ENCODE peak calls at places on chromosomes 2 and 18, in nine cellular contexts. R, X, J, L, B, G, A, S and O are unnamed samples.

GRCh38 chr2:137964066-137964858 is at the start of gene HNMT:
- DNase-seq in R (no peak), X (peak), J (peak), L (no peak), B (peak), G (peak), A (peak), S (peak), O (peak)

GRCh38 chr2:19576411-19576810 is 218.0 kb upstream of the OSR1 start:
- DNase-seq in R (no peak), X (peak), J (no peak), L (no peak), B (no peak), G (no peak), A (peak), S (no peak), O (no peak)

GRCh38 chr2:40244251-40245010 is 207.5 kb downstream of the SLC8A1 start:
- DNase-seq in R (peak), X (peak), J (peak), L (no peak), B (peak), G (peak), A (peak), S (peak), O (peak)

GRCh38 chr2:110097506-110098220 is 18.0 kb downstream of the MALL start:
- DNase-seq in R (no peak), X (no peak), J (peak), L (no peak), B (peak), G (peak), A (no peak), S (no peak), O (peak)

GRCh38 chr2:96344011-96344410 is 8.4 kb downstream of the NCAPH start:
- DNase-seq in R (no peak), X (no peak), J (no peak), L (no peak), B (no peak), G (no peak), A (no peak), S (no peak), O (no peak)

GRCh38 chr2:73856214-73856613 is 27.5 kb downstream of the STAMBP start:
- DNase-seq in R (no peak), X (peak), J (no peak), L (no peak), B (no peak), G (no peak), A (no peak), S (no peak), O (no peak)

GRCh38 chr2:178767099-178768060 is 39.8 kb downstream of the TTN start:
- DNase-seq in R (no peak), X (no peak), J (no peak), L (no peak), B (peak), G (no peak), A (no peak), S (no peak), O (no peak)

GRCh38 chr2:136356111-136357033 is 238.4 kb upstream of the CXCR4 start:
- DNase-seq in R (no peak), X (no peak), J (no peak), L (no peak), B (no peak), G (no peak), A (no peak), S (no peak), O (no peak)

GRCh38 chr2:36352024-36352398 is 3.6 kb upstream of the CRIM1 start:
- DNase-seq in R (no peak), X (peak), J (peak), L (no peak), B (peak), G (peak), A (peak), S (no peak), O (no peak)

DNA sequence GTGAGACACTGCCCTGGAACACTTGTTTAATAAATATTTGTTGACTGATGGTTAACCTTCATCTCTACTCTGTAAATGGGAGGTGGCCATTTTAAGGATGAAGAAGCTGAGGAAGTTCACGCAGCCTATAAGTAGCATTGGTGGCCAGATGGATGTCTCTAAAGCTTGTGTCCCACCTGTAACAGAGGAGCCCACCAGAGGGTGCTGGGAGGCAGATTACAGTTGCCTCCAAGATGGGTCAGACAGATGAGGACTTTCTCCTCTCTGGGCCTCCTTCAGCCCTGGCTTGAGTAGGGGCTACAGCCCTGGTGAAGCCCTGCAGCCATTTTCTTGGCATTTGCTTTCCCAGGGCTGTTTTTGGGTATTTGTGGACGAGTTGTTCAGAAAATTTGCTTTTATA is 45.0 kb upstream of the MCFD2 start:
- DNase-seq in R (no peak), X (no peak), J (no peak), L (no peak), B (no peak), G (no peak), A (no peak), S (no peak), O (no peak)
- TF ChIP-seq CTCF in R (peak), X (no peak), J (no peak), L (no peak), B (no peak), G (peak), A (no peak), S (no peak), O (no peak)

DNA sequence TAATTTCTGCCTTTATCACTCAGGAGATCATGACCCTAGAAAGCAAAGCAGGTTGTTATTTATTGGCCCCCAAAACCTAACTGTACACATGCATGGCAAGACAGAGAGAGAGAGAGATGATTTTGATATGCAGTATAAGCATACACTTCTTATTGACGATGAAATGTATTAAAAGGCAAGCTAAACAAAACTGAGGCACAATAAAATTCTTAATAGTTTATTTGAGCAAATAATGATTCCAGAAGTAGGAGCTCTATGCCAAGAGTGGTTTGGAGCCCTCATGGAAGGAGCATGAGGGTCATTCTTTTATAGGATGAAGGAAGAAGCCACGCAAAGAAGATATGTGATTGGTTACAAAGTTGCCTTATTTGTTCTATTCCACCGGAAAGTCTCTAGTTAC is 616.0 kb downstream of the FBXO15 start:
- DNase-seq in R (no peak), X (no peak), J (no peak), L (no peak), B (no peak), G (no peak), A (no peak), S (no peak), O (no peak)
- TF ChIP-seq CTCF in R (no peak), X (no peak), J (no peak), L (no peak), B (no peak), G (no peak), A (no peak), S (no peak), O (no peak)

DNA sequence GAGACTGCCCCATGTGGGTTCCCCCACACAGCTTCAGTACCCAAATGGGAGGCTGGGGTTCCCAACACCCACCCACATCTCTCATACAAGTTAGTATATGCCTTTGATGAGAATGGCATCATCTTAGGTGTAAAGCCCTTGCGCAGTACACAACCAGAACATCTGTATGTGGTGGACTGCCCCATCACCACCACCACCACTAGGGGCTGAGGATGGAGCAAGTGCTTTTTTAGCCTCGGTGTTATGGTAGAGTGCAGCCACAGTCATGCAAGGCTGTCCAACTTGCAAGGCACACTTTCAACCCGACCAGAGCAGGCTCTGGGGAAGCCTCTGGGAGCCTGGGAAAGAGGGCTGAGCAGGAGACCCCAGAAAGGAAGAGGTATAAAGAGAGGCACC is 241.2 kb downstream of the TFCP2L1 start:
- DNase-seq in R (no peak), X (no peak), J (no peak), L (no peak), B (no peak), G (no peak), A (peak), S (no peak), O (no peak)
- TF ChIP-seq CTCF in R (no peak), X (no peak), J (no peak), L (no peak), B (no peak), G (no peak), A (no peak), S (no peak), O (no peak)

DNA sequence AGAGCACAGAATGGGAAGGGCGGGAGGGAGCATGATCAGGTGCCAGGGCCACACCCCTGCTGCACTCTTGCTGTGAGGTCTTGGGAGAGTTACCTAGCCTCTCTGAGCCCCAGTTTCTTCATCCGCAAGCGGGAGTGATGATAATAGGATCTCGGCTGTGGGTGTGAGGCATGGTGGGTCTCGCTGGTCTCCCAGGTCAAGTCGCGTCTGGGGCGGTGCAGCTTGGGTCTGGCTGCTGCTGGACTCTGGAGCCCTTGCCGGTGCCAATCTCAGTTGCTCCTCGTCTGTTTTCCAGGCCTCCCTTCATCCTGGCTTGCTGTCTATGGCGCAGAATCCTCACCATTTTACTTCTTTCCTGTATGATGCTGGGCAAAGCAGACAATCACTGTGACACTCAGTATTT is 130.3 kb upstream of the RAB12 start:
- DNase-seq in R (no peak), X (no peak), J (no peak), L (no peak), B (no peak), G (no peak), A (no peak), S (no peak), O (no peak)
- TF ChIP-seq CTCF in R (no peak), X (no peak), J (no peak), L (peak), B (no peak), G (no peak), A (no peak), S (no peak), O (peak)

GRCh38 chr2:10028988-10029874 is 14.1 kb upstream of the KLF11 start:
- DNase-seq in R (peak), X (no peak), J (peak), L (no peak), B (peak), G (peak), A (no peak), S (no peak), O (peak)
- TF ChIP-seq CTCF in R (no peak), X (no peak), J (no peak), L (no peak), B (peak), G (peak), A (no peak), S (no peak), O (no peak)

DNA sequence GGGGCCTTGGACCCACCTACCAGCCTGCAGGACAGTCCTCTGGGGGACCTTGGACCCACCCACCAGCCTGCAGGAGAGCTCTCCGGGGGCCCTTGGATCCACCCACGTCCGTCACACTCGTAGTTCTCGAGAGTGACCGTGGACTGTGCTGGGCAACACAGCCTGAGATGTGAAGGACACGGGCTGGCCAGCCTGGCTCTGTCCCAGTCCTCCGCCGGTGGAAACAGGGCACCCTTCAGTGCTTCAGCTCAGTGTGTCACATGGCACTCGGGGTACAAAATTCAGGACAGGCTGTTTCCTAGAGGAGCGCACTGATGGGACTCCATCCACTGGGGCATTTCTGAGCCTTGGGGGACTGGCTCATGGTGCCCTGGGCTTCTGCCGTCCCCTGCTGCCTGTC is 212.0 kb downstream of the TWIST2 start:
- DNase-seq in R (no peak), X (no peak), J (no peak), L (no peak), B (no peak), G (no peak), A (no peak), S (no peak), O (no peak)
- TF ChIP-seq CTCF in R (no peak), X (no peak), J (no peak), L (no peak), B (no peak), G (no peak), A (no peak), S (no peak), O (no peak)

GRCh38 chr2:160581035-160581434 is 87.4 kb upstream of the RBMS1 start:
- DNase-seq in R (no peak), X (peak), J (no peak), L (no peak), B (no peak), G (no peak), A (no peak), S (no peak), O (no peak)

GRCh38 chr2:160583823-160584537 is 90.4 kb upstream of the RBMS1 start:
- DNase-seq in R (no peak), X (no peak), J (no peak), L (no peak), B (no peak), G (peak), A (no peak), S (no peak), O (no peak)

GRCh38 chr2:160583162-160583522 is 89.5 kb upstream of the RBMS1 start:
- DNase-seq in R (no peak), X (no peak), J (no peak), L (no peak), B (peak), G (no peak), A (peak), S (no peak), O (no peak)

GRCh38 chr2:160582481-160583161 is 89.0 kb upstream of the RBMS1 start:
- DNase-seq in R (no peak), X (peak), J (no peak), L (no peak), B (no peak), G (no peak), A (peak), S (no peak), O (no peak)

GRCh38 chr2:160581448-160581847 is 87.8 kb upstream of the RBMS1 start:
- DNase-seq in R (peak), X (no peak), J (no peak), L (no peak), B (no peak), G (peak), A (peak), S (no peak), O (peak)
- TF ChIP-seq CTCF in R (peak), X (no peak), J (no peak), L (no peak), B (no peak), G (peak), A (no peak), S (no peak), O (no peak)

GRCh38 chr18:3773303-3773702 is 323.3 kb downstream of the TGIF1 start:
- DNase-seq in R (no peak), X (peak), J (no peak), L (no peak), B (no peak), G (no peak), A (no peak), S (no peak), O (no peak)
- TF ChIP-seq CTCF in R (no peak), X (peak), J (peak), L (no peak), B (no peak), G (peak), A (no peak), S (no peak), O (no peak)

GRCh38 chr2:85420743-85421705 is 2.5 kb downstream of the SH2D6 start:
- DNase-seq in R (peak), X (peak), J (peak), L (no peak), B (peak), G (peak), A (peak), S (peak), O (peak)
- TF ChIP-seq CTCF in R (peak), X (peak), J (peak), L (peak), B (peak), G (peak), A (peak), S (peak), O (peak)

GRCh38 chr2:1539441-1539840 is 126.2 kb downstream of the TPO start:
- DNase-seq in R (no peak), X (no peak), J (no peak), L (no peak), B (no peak), G (no peak), A (no peak), S (no peak), O (no peak)

GRCh38 chr2:1540481-1540880 is 127.2 kb downstream of the TPO start:
- DNase-seq in R (no peak), X (no peak), J (no peak), L (no peak), B (no peak), G (no peak), A (no peak), S (no peak), O (no peak)

GRCh38 chr2:1539973-1540372 is 126.7 kb downstream of the TPO start:
- DNase-seq in R (no peak), X (no peak), J (no peak), L (no peak), B (no peak), G (no peak), A (no peak), S (peak), O (no peak)

GRCh38 chr2:1541812-1542211 is 128.5 kb downstream of the TPO start:
- DNase-seq in R (no peak), X (no peak), J (no peak), L (peak), B (no peak), G (no peak), A (no peak), S (no peak), O (no peak)

GRCh38 chr2:1538663-1539062 is 125.4 kb downstream of the TPO start:
- DNase-seq in R (peak), X (peak), J (no peak), L (no peak), B (no peak), G (peak), A (peak), S (no peak), O (peak)
- TF ChIP-seq CTCF in R (peak), X (peak), J (no peak), L (no peak), B (no peak), G (peak), A (no peak), S (no peak), O (peak)